ENCODE peak calls at places on chromosome 14, in ten cellular contexts. One of them, this sample, is unnamed.

GRCh38 chr14:104096318-104096717 is 10.8 kb downstream of the ASPG start:
- DNase-seq in kidney epithelial cell: no peak
- DNase-seq in brain microvascular endothelial cell: no peak
- DNase-seq in NCI-H146: no peak
- DNase-seq in stimulated activated CD4-positive, alpha-beta T cell treated with anti-CD3 and anti-CD28 coated beads, Interleukin-4, amount 100 ng/mL, for 24 hours: no peak
- DNase-seq in lung: no peak
- DNase-seq in mucosa of gallbladder: no peak
- DNase-seq in stimulated activated CD8-positive, alpha-beta memory T cell treated with anti-CD3 and anti-CD28 coated beads, Interleukin-12 subunit alpha, Interleukin-12 subunit beta, amount 100 ng/mL, for 4 hours: no peak
- DNase-seq in AG10803: no peak
- DNase-seq in DMS53: no peak
- DNase-seq in this sample: no peak

GRCh38 chr14:73833530-73834257 is 17.9 kb upstream of the PTGR2 start:
- DNase-seq in brain microvascular endothelial cell: no peak
- DNase-seq in AG10803: peak; percentile 78
- DNase-seq in stimulated activated CD8-positive, alpha-beta memory T cell treated with anti-CD3 and anti-CD28 coated beads, Interleukin-12 subunit alpha, Interleukin-12 subunit beta, amount 100 ng/mL, for 4 hours: no peak
- DNase-seq in stimulated activated CD4-positive, alpha-beta T cell treated with anti-CD3 and anti-CD28 coated beads, Interleukin-4, amount 100 ng/mL, for 24 hours: no peak
- DNase-seq in NCI-H146: no peak
- DNase-seq in kidney epithelial cell: peak; percentile 73
- DNase-seq in lung: no peak
- DNase-seq in mucosa of gallbladder: peak; percentile 28
- DNase-seq in DMS53: no peak
- DNase-seq in this sample: peak; percentile 68

GRCh38 chr14:37417151-37417550 is 177.9 kb downstream of the FOXA1 start:
- DNase-seq in kidney epithelial cell: no peak
- DNase-seq in brain microvascular endothelial cell: no peak
- DNase-seq in stimulated activated CD4-positive, alpha-beta T cell treated with anti-CD3 and anti-CD28 coated beads, Interleukin-4, amount 100 ng/mL, for 24 hours: no peak
- DNase-seq in AG10803: no peak
- DNase-seq in lung: no peak
- DNase-seq in stimulated activated CD8-positive, alpha-beta memory T cell treated with anti-CD3 and anti-CD28 coated beads, Interleukin-12 subunit alpha, Interleukin-12 subunit beta, amount 100 ng/mL, for 4 hours: no peak
- DNase-seq in mucosa of gallbladder: no peak
- DNase-seq in DMS53: no peak
- DNase-seq in NCI-H146: no peak
- DNase-seq in this sample: no peak

GRCh38 chr14:37081220-37081619 is 91.2 kb downstream of the SLC25A21 start:
- DNase-seq in brain microvascular endothelial cell: peak; percentile 14
- DNase-seq in AG10803: no peak
- DNase-seq in stimulated activated CD4-positive, alpha-beta T cell treated with anti-CD3 and anti-CD28 coated beads, Interleukin-4, amount 100 ng/mL, for 24 hours: no peak
- DNase-seq in kidney epithelial cell: peak; percentile 69
- DNase-seq in lung: no peak
- DNase-seq in DMS53: no peak
- DNase-seq in NCI-H146: no peak
- DNase-seq in mucosa of gallbladder: no peak
- DNase-seq in stimulated activated CD8-positive, alpha-beta memory T cell treated with anti-CD3 and anti-CD28 coated beads, Interleukin-12 subunit alpha, Interleukin-12 subunit beta, amount 100 ng/mL, for 4 hours: no peak
- DNase-seq in this sample: no peak

GRCh38 chr14:62645649-62646048 is 399.6 kb downstream of the KCNH5 start:
- DNase-seq in lung: no peak
- DNase-seq in DMS53: no peak
- DNase-seq in brain microvascular endothelial cell: no peak
- DNase-seq in NCI-H146: no peak
- DNase-seq in stimulated activated CD8-positive, alpha-beta memory T cell treated with anti-CD3 and anti-CD28 coated beads, Interleukin-12 subunit alpha, Interleukin-12 subunit beta, amount 100 ng/mL, for 4 hours: no peak
- DNase-seq in AG10803: no peak
- DNase-seq in mucosa of gallbladder: no peak
- DNase-seq in stimulated activated CD4-positive, alpha-beta T cell treated with anti-CD3 and anti-CD28 coated beads, Interleukin-4, amount 100 ng/mL, for 24 hours: no peak
- DNase-seq in kidney epithelial cell: no peak
- DNase-seq in this sample: no peak

GRCh38 chr14:50062438-50063039 is 53.8 kb downstream of the VCPKMT start:
- DNase-seq in stimulated activated CD4-positive, alpha-beta T cell treated with anti-CD3 and anti-CD28 coated beads, Interleukin-4, amount 100 ng/mL, for 24 hours: peak; percentile 86
- DNase-seq in DMS53: peak; percentile 56
- DNase-seq in lung: no peak
- DNase-seq in NCI-H146: no peak
- DNase-seq in AG10803: peak; percentile 67
- DNase-seq in stimulated activated CD8-positive, alpha-beta memory T cell treated with anti-CD3 and anti-CD28 coated beads, Interleukin-12 subunit alpha, Interleukin-12 subunit beta, amount 100 ng/mL, for 4 hours: peak; percentile 53
- DNase-seq in brain microvascular endothelial cell: peak; percentile 75
- DNase-seq in kidney epithelial cell: no peak
- DNase-seq in mucosa of gallbladder: peak; percentile 46
- DNase-seq in this sample: no peak

GRCh38 chr14:70793637-70794036 is 15.7 kb downstream of the MAP3K9 start:
- DNase-seq in AG10803: no peak
- DNase-seq in kidney epithelial cell: no peak
- DNase-seq in stimulated activated CD8-positive, alpha-beta memory T cell treated with anti-CD3 and anti-CD28 coated beads, Interleukin-12 subunit alpha, Interleukin-12 subunit beta, amount 100 ng/mL, for 4 hours: no peak
- DNase-seq in lung: no peak
- DNase-seq in NCI-H146: no peak
- DNase-seq in DMS53: no peak
- DNase-seq in mucosa of gallbladder: no peak
- DNase-seq in brain microvascular endothelial cell: no peak
- DNase-seq in stimulated activated CD4-positive, alpha-beta T cell treated with anti-CD3 and anti-CD28 coated beads, Interleukin-4, amount 100 ng/mL, for 24 hours: no peak
- DNase-seq in this sample: no peak

GRCh38 chr14:89491701-89492381 is 74.8 kb upstream of the FOXN3 start:
- DNase-seq in mucosa of gallbladder: no peak
- DNase-seq in lung: no peak
- DNase-seq in brain microvascular endothelial cell: peak; percentile 17
- DNase-seq in DMS53: no peak
- DNase-seq in kidney epithelial cell: no peak
- DNase-seq in stimulated activated CD4-positive, alpha-beta T cell treated with anti-CD3 and anti-CD28 coated beads, Interleukin-4, amount 100 ng/mL, for 24 hours: no peak
- DNase-seq in NCI-H146: no peak
- DNase-seq in AG10803: no peak
- DNase-seq in stimulated activated CD8-positive, alpha-beta memory T cell treated with anti-CD3 and anti-CD28 coated beads, Interleukin-12 subunit alpha, Interleukin-12 subunit beta, amount 100 ng/mL, for 4 hours: no peak
- DNase-seq in this sample: no peak

GRCh38 chr14:41073544-41073943 is 533.1 kb upstream of the LRFN5 start:
- DNase-seq in brain microvascular endothelial cell: no peak
- DNase-seq in stimulated activated CD8-positive, alpha-beta memory T cell treated with anti-CD3 and anti-CD28 coated beads, Interleukin-12 subunit alpha, Interleukin-12 subunit beta, amount 100 ng/mL, for 4 hours: no peak
- DNase-seq in stimulated activated CD4-positive, alpha-beta T cell treated with anti-CD3 and anti-CD28 coated beads, Interleukin-4, amount 100 ng/mL, for 24 hours: no peak
- DNase-seq in NCI-H146: no peak
- DNase-seq in kidney epithelial cell: no peak
- DNase-seq in lung: no peak
- DNase-seq in DMS53: no peak
- DNase-seq in AG10803: no peak
- DNase-seq in mucosa of gallbladder: no peak
- DNase-seq in this sample: no peak

GRCh38 chr14:93375673-93376156 is 28.7 kb downstream of the COX8C start:
- DNase-seq in brain microvascular endothelial cell: no peak
- DNase-seq in DMS53: no peak
- DNase-seq in NCI-H146: no peak
- DNase-seq in stimulated activated CD4-positive, alpha-beta T cell treated with anti-CD3 and anti-CD28 coated beads, Interleukin-4, amount 100 ng/mL, for 24 hours: no peak
- DNase-seq in mucosa of gallbladder: no peak
- DNase-seq in AG10803: no peak
- DNase-seq in stimulated activated CD8-positive, alpha-beta memory T cell treated with anti-CD3 and anti-CD28 coated beads, Interleukin-12 subunit alpha, Interleukin-12 subunit beta, amount 100 ng/mL, for 4 hours: no peak
- DNase-seq in lung: no peak
- DNase-seq in kidney epithelial cell: no peak
- DNase-seq in this sample: no peak

GRCh38 chr14:55071870-55072640 is 20.6 kb downstream of the MAPK1IP1L start:
- DNase-seq in stimulated activated CD4-positive, alpha-beta T cell treated with anti-CD3 and anti-CD28 coated beads, Interleukin-4, amount 100 ng/mL, for 24 hours: peak; percentile 29
- DNase-seq in AG10803: peak; percentile 93
- DNase-seq in brain microvascular endothelial cell: peak; percentile 72
- DNase-seq in kidney epithelial cell: peak; percentile 95
- DNase-seq in NCI-H146: no peak
- DNase-seq in mucosa of gallbladder: no peak
- DNase-seq in lung: no peak
- DNase-seq in DMS53: peak; percentile 39
- DNase-seq in stimulated activated CD8-positive, alpha-beta memory T cell treated with anti-CD3 and anti-CD28 coated beads, Interleukin-12 subunit alpha, Interleukin-12 subunit beta, amount 100 ng/mL, for 4 hours: no peak
- DNase-seq in this sample: no peak

GRCh38 chr14:84814391-84814790 is 715.6 kb upstream of the FLRT2 start:
- DNase-seq in AG10803: no peak
- DNase-seq in brain microvascular endothelial cell: no peak
- DNase-seq in stimulated activated CD4-positive, alpha-beta T cell treated with anti-CD3 and anti-CD28 coated beads, Interleukin-4, amount 100 ng/mL, for 24 hours: no peak
- DNase-seq in stimulated activated CD8-positive, alpha-beta memory T cell treated with anti-CD3 and anti-CD28 coated beads, Interleukin-12 subunit alpha, Interleukin-12 subunit beta, amount 100 ng/mL, for 4 hours: no peak
- DNase-seq in DMS53: no peak
- DNase-seq in mucosa of gallbladder: no peak
- DNase-seq in kidney epithelial cell: no peak
- DNase-seq in lung: no peak
- DNase-seq in NCI-H146: no peak
- DNase-seq in this sample: no peak

GRCh38 chr14:99590746-99591555 is 13.1 kb downstream of the CCDC85C start:
- DNase-seq in stimulated activated CD8-positive, alpha-beta memory T cell treated with anti-CD3 and anti-CD28 coated beads, Interleukin-12 subunit alpha, Interleukin-12 subunit beta, amount 100 ng/mL, for 4 hours: no peak
- DNase-seq in DMS53: peak; percentile 12
- DNase-seq in stimulated activated CD4-positive, alpha-beta T cell treated with anti-CD3 and anti-CD28 coated beads, Interleukin-4, amount 100 ng/mL, for 24 hours: no peak
- DNase-seq in NCI-H146: peak; percentile 62
- DNase-seq in lung: no peak
- DNase-seq in AG10803: peak; percentile 55
- DNase-seq in brain microvascular endothelial cell: peak; percentile 29
- DNase-seq in kidney epithelial cell: no peak
- DNase-seq in mucosa of gallbladder: no peak
- DNase-seq in this sample: no peak

GRCh38 chr14:21191261-21191808 is 35.5 kb upstream of the OR5AU1 start:
- DNase-seq in mucosa of gallbladder: no peak
- DNase-seq in AG10803: no peak
- DNase-seq in stimulated activated CD4-positive, alpha-beta T cell treated with anti-CD3 and anti-CD28 coated beads, Interleukin-4, amount 100 ng/mL, for 24 hours: no peak
- DNase-seq in DMS53: no peak
- DNase-seq in brain microvascular endothelial cell: no peak
- DNase-seq in NCI-H146: peak; percentile 46
- DNase-seq in lung: no peak
- DNase-seq in stimulated activated CD8-positive, alpha-beta memory T cell treated with anti-CD3 and anti-CD28 coated beads, Interleukin-12 subunit alpha, Interleukin-12 subunit beta, amount 100 ng/mL, for 4 hours: no peak
- DNase-seq in kidney epithelial cell: no peak
- DNase-seq in this sample: no peak

GRCh38 chr14:70148911-70149675 is 39.7 kb downstream of the SLC8A3 start:
- DNase-seq in lung: no peak
- DNase-seq in NCI-H146: no peak
- DNase-seq in stimulated activated CD8-positive, alpha-beta memory T cell treated with anti-CD3 and anti-CD28 coated beads, Interleukin-12 subunit alpha, Interleukin-12 subunit beta, amount 100 ng/mL, for 4 hours: no peak
- DNase-seq in kidney epithelial cell: no peak
- DNase-seq in stimulated activated CD4-positive, alpha-beta T cell treated with anti-CD3 and anti-CD28 coated beads, Interleukin-4, amount 100 ng/mL, for 24 hours: no peak
- DNase-seq in brain microvascular endothelial cell: no peak
- DNase-seq in DMS53: peak; percentile 8
- DNase-seq in mucosa of gallbladder: no peak
- DNase-seq in AG10803: no peak
- DNase-seq in this sample: no peak

GRCh38 chr14:62443796-62444195 is 601.5 kb downstream of the KCNH5 start:
- DNase-seq in lung: no peak
- DNase-seq in AG10803: peak; percentile 34
- DNase-seq in NCI-H146: no peak
- DNase-seq in brain microvascular endothelial cell: peak; percentile 55
- DNase-seq in stimulated activated CD8-positive, alpha-beta memory T cell treated with anti-CD3 and anti-CD28 coated beads, Interleukin-12 subunit alpha, Interleukin-12 subunit beta, amount 100 ng/mL, for 4 hours: no peak
- DNase-seq in stimulated activated CD4-positive, alpha-beta T cell treated with anti-CD3 and anti-CD28 coated beads, Interleukin-4, amount 100 ng/mL, for 24 hours: no peak
- DNase-seq in kidney epithelial cell: no peak
- DNase-seq in mucosa of gallbladder: no peak
- DNase-seq in DMS53: no peak
- DNase-seq in this sample: no peak

GRCh38 chr14:60713513-60713912 is 10.6 kb downstream of the SIX4 start:
- DNase-seq in stimulated activated CD4-positive, alpha-beta T cell treated with anti-CD3 and anti-CD28 coated beads, Interleukin-4, amount 100 ng/mL, for 24 hours: no peak
- DNase-seq in brain microvascular endothelial cell: no peak
- DNase-seq in stimulated activated CD8-positive, alpha-beta memory T cell treated with anti-CD3 and anti-CD28 coated beads, Interleukin-12 subunit alpha, Interleukin-12 subunit beta, amount 100 ng/mL, for 4 hours: no peak
- DNase-seq in kidney epithelial cell: no peak
- DNase-seq in NCI-H146: no peak
- DNase-seq in mucosa of gallbladder: no peak
- DNase-seq in DMS53: no peak
- DNase-seq in AG10803: no peak
- DNase-seq in lung: no peak
- DNase-seq in this sample: no peak